ENCODE peak calls at places on chromosome 4, in nine cellular contexts. H is tibial artery; R is IMR-90; Q is fibroblast of lung; K is brain microvascular endothelial cell; J is sigmoid colon; N is CD8-positive, alpha-beta T cell; A is CD8-positive, alpha-beta memory T cell; X is tibial nerve. W is an unnamed sample.

GRCh38 chr4:75745192-75745591 is 20.8 kb downstream of the USO1 start:
- DNase-seq in H (no peak), X (no peak), A (no peak), R (peak; percentile 85), N (no peak), Q (peak; percentile 67), K (peak; percentile 39), J (no peak), W (peak; percentile 87)

GRCh38 chr4:20386906-20387305 is 135.2 kb downstream of the SLIT2 start:
- DNase-seq in X (no peak), J (no peak), R (no peak), H (no peak), K (no peak), Q (no peak), A (no peak), N (no peak), W (no peak)

GRCh38 chr4:7717161-7717560 is 222.5 kb downstream of the AFAP1 start:
- DNase-seq in X (no peak), A (no peak), R (no peak), Q (no peak), K (no peak), J (no peak), N (no peak), H (no peak), W (no peak)

GRCh38 chr4:74311696-74312313 is 3.5 kb downstream of the EPGN start:
- DNase-seq in J (no peak), K (peak; percentile 59), Q (peak; percentile 78), X (no peak), H (no peak), R (peak; percentile 62), A (no peak), N (no peak), W (peak; percentile 69)

GRCh38 chr4:77158487-77158861 is 1.5 kb downstream of the CCNG2 start:
- DNase-seq in K (no peak), H (peak; percentile 30), X (no peak), Q (no peak), J (no peak), R (no peak), A (no peak), N (peak; percentile 30), W (no peak)

GRCh38 chr4:159229164-159229563 is 126.3 kb downstream of the RAPGEF2 start:
- DNase-seq in R (peak; percentile 94), H (no peak), X (no peak), Q (peak; percentile 80), J (no peak), A (no peak), N (no peak), K (peak; percentile 83), W (peak; percentile 55)

GRCh38 chr4:14841801-14842748 is 160.2 kb upstream of the CPEB2 start:
- DNase-seq in A (no peak), Q (no peak), N (no peak), K (peak; percentile 33), R (no peak), H (peak; percentile 46), J (no peak), X (no peak), W (peak; percentile 79)

GRCh38 chr4:19925516-19925915 is 326.2 kb upstream of the SLIT2 start:
- DNase-seq in H (no peak), A (no peak), R (no peak), Q (no peak), K (no peak), N (no peak), J (no peak), X (no peak), W (no peak)

GRCh38 chr4:179163147-179163546 is 1720.9 kb upstream of the AGA start:
- DNase-seq in N (no peak), J (no peak), Q (no peak), X (no peak), K (no peak), A (no peak), H (no peak), R (no peak), W (no peak)

GRCh38 chr4:76447326-76447954 is 12.4 kb downstream of the SHROOM3 start:
- DNase-seq in X (no peak), A (no peak), H (no peak), Q (peak; percentile 13), R (peak; percentile 20), K (peak; percentile 35), N (no peak), J (no peak), W (no peak)

DNA sequence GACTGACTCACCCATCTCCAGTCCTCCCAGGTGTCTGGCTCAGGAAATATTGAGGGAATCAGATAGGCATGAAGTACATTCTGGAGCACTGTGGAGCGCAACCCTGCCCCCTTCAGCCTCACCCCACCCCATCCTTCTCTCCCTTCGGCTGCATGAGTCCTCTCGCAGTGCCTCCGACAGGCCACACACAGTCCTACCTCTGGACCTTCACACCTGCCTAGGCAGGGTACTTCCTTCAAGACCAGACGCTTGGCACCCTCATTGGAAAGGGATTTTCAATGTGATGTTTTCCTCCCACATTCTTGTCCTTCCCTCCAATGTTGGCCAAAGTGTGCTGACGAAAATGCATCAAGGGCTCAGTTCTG is 26.8 kb upstream of the PPP2R2C start:
- DNase-seq in J (no peak), H (no peak), A (no peak), K (no peak), X (no peak), R (no peak), N (no peak), Q (no peak), W (peak; percentile 42)
- H3K27me3 ChIP-seq in J (no peaks in the 10 kb centered on the region), H (no peaks in the 10 kb centered on the region), A (peaks cover 4% of the 10 kb centered on the region), K (no peaks in the 10 kb centered on the region), X (no peaks in the 10 kb centered on the region), R (no peaks in the 10 kb centered on the region), N (peaks cover under 1% of the 10 kb centered on the region), Q (no peaks in the 10 kb centered on the region), W (no peaks in the 10 kb centered on the region)

GRCh38 chr4:173526034-173526482 is 4.0 kb downstream of the HAND2 start:
- DNase-seq in K (no peak), J (peak; percentile 63), N (no peak), X (no peak), A (no peak), R (no peak), Q (no peak), H (no peak), W (no peak)
- H3K27me3 ChIP-seq in K (peaks cover 91% of the 10 kb centered on the region), J (no peaks in the 10 kb centered on the region), N (peaks cover 73% of the 10 kb centered on the region), X (peaks cover 97% of the 10 kb centered on the region), A (peaks cover 74% of the 10 kb centered on the region), R (peaks cover 78% of the 10 kb centered on the region), Q (peaks cover 75% of the 10 kb centered on the region), H (no peaks in the 10 kb centered on the region), W (peaks cover 66% of the 10 kb centered on the region)

GRCh38 chr4:13533670-13534343 is 10.5 kb downstream of the NKX3-2 start:
- DNase-seq in R (no peak), A (no peak), X (no peak), K (no peak), N (no peak), H (no peak), Q (no peak), J (no peak), W (no peak)

GRCh38 chr4:13536607-13537006 is 7.7 kb downstream of the NKX3-2 start:
- DNase-seq in X (no peak), Q (no peak), K (no peak), H (no peak), A (no peak), R (no peak), J (no peak), N (no peak), W (no peak)

GRCh38 chr4:13534344-13535063 is 9.8 kb downstream of the NKX3-2 start:
- DNase-seq in K (no peak), J (peak; percentile 54), R (no peak), A (no peak), H (no peak), Q (no peak), N (no peak), X (no peak), W (no peak)

GRCh38 chr4:13535708-13536361 is 8.5 kb downstream of the NKX3-2 start:
- DNase-seq in R (no peak), J (peak; percentile 60), K (no peak), X (no peak), Q (no peak), N (no peak), A (no peak), H (no peak), W (no peak)

GRCh38 chr4:13535118-13535517 is 9.2 kb downstream of the NKX3-2 start:
- DNase-seq in J (peak; percentile 48), X (no peak), N (no peak), A (no peak), R (no peak), K (no peak), H (no peak), Q (no peak), W (no peak)
- H3K27me3 ChIP-seq in J (peaks cover 8% of the 10 kb centered on the region), X (peaks cover 100% of the 10 kb centered on the region), N (peaks cover 55% of the 10 kb centered on the region), A (peaks cover 94% of the 10 kb centered on the region), R (peaks cover 96% of the 10 kb centered on the region), K (peaks cover 97% of the 10 kb centered on the region), H (no peaks in the 10 kb centered on the region), Q (peaks cover 87% of the 10 kb centered on the region), W (peaks cover 87% of the 10 kb centered on the region)

DNA sequence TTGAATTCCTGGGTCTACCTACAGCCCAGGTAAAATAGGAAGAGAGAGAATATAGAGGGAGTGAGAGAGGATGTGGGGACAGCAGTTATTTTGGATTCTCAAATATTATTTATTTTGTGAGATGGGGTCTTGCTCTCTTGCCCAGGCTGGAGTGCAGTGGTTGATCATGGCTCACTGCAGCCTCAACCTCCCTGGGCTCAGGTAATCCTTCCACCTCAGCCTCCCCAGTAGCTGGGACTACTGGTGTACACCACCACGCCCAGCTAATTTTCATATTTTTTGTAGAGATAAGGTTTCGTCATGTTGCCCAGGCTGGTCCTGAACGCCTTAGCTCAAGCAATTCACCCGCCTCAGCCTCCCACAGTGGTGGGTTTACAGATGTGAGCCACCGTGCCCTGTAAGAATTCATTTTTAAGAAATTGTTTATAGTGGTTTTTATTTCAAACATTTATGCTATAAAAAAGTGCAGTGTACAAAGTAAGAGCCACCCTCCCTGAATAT is 61.2 kb downstream of the FHDC1 start:
- DNase-seq in H (no peak), K (no peak), A (no peak), Q (no peak), N (no peak), J (no peak), X (no peak), R (no peak), W (no peak)
- H3K27me3 ChIP-seq in H (no peaks in the 10 kb centered on the region), K (no peaks in the 10 kb centered on the region), A (no peaks in the 10 kb centered on the region), Q (peaks cover 6% of the 10 kb centered on the region), N (no peaks in the 10 kb centered on the region), J (no peaks in the 10 kb centered on the region), X (no peaks in the 10 kb centered on the region), R (peaks cover 39% of the 10 kb centered on the region), W (no peaks in the 10 kb centered on the region)

GRCh38 chr4:94160774-94161173 is 46.9 kb upstream of the SMARCAD1 start:
- DNase-seq in K (no peak), X (no peak), N (no peak), J (no peak), H (no peak), A (no peak), R (no peak), Q (no peak), W (peak; percentile 10)
- H3K27me3 ChIP-seq in K (no peaks in the 10 kb centered on the region), X (no peaks in the 10 kb centered on the region), N (no peaks in the 10 kb centered on the region), J (no peaks in the 10 kb centered on the region), H (no peaks in the 10 kb centered on the region), A (no peaks in the 10 kb centered on the region), R (no peaks in the 10 kb centered on the region), Q (no peaks in the 10 kb centered on the region), W (no peaks in the 10 kb centered on the region)

GRCh38 chr4:41745292-41746024 is 3.1 kb downstream of the PHOX2B start:
- DNase-seq in H (no peak), X (no peak), Q (no peak), K (no peak), A (no peak), N (no peak), J (no peak), R (no peak), W (no peak)
- H3K27me3 ChIP-seq in H (peaks cover 5% of the 10 kb centered on the region), X (peaks cover 79% of the 10 kb centered on the region), Q (peaks cover 62% of the 10 kb centered on the region), K (peaks cover 72% of the 10 kb centered on the region), A (peaks cover 11% of the 10 kb centered on the region), N (peaks cover 17% of the 10 kb centered on the region), J (peaks cover 52% of the 10 kb centered on the region), R (peaks cover 91% of the 10 kb centered on the region), W (peaks cover 54% of the 10 kb centered on the region)

GRCh38 chr4:3836802-3837601 is 70.8 kb downstream of the ADRA2C start:
- DNase-seq in R (no peak), X (no peak), Q (no peak), K (no peak), A (no peak), N (no peak), J (no peak), H (no peak), W (no peak)
- H3K27me3 ChIP-seq in R (peaks cover 44% of the 10 kb centered on the region), X (peaks cover 30% of the 10 kb centered on the region), Q (no peaks in the 10 kb centered on the region), K (peaks cover 4% of the 10 kb centered on the region), A (no peaks in the 10 kb centered on the region), N (no peaks in the 10 kb centered on the region), J (peaks cover 27% of the 10 kb centered on the region), H (no peaks in the 10 kb centered on the region), W (no peaks in the 10 kb centered on the region)

W was measured in bronchial epithelial cell.